ENCODE peak calls at places on chromosomes 5 and 9, in ten cellular contexts. One of them, this sample, is unnamed.

GRCh38 chr5:35956429-35956828 is 18.0 kb upstream of the CAPSL start:
- DNase-seq in kidney glomerular epithelial cell: no peak
- DNase-seq in CD8-positive, alpha-beta T cell: no peak
- DNase-seq in bronchial epithelial cell: peak
- DNase-seq in hepatocyte: no peak
- DNase-seq in activated CD8-positive, alpha-beta T cell treated with anti-CD3 and anti-CD28 coated beads for 36 hours: no peak
- DNase-seq in RWPE2: no peak
- DNase-seq in AG04449: no peak
- DNase-seq in fibroblast of the aortic adventitia: no peak
- DNase-seq in RPMI7951: peak
- DNase-seq in this sample: no peak

GRCh38 chr5:171272996-171273970 is 35.8 kb upstream of the TLX3 start:
- DNase-seq in kidney glomerular epithelial cell: peak
- DNase-seq in CD8-positive, alpha-beta T cell: no peak
- DNase-seq in bronchial epithelial cell: peak
- DNase-seq in hepatocyte: peak
- DNase-seq in activated CD8-positive, alpha-beta T cell treated with anti-CD3 and anti-CD28 coated beads for 36 hours: peak
- DNase-seq in RWPE2: no peak
- DNase-seq in AG04449: no peak
- DNase-seq in fibroblast of the aortic adventitia: peak
- DNase-seq in RPMI7951: peak
- DNase-seq in this sample: peak

GRCh38 chr9:119004618-119004990 is 364.6 kb downstream of the BRINP1 start:
- DNase-seq in kidney glomerular epithelial cell: peak
- DNase-seq in CD8-positive, alpha-beta T cell: no peak
- DNase-seq in bronchial epithelial cell: no peak
- DNase-seq in hepatocyte: peak
- DNase-seq in activated CD8-positive, alpha-beta T cell treated with anti-CD3 and anti-CD28 coated beads for 36 hours: no peak
- DNase-seq in RWPE2: peak
- DNase-seq in AG04449: peak
- DNase-seq in fibroblast of the aortic adventitia: peak
- DNase-seq in RPMI7951: peak
- DNase-seq in this sample: no peak

GRCh38 chr5:77641397-77641943 is 3.0 kb upstream of the OTP start:
- DNase-seq in kidney glomerular epithelial cell: no peak
- DNase-seq in CD8-positive, alpha-beta T cell: no peak
- DNase-seq in bronchial epithelial cell: no peak
- DNase-seq in hepatocyte: no peak
- DNase-seq in activated CD8-positive, alpha-beta T cell treated with anti-CD3 and anti-CD28 coated beads for 36 hours: no peak
- DNase-seq in RWPE2: no peak
- DNase-seq in AG04449: no peak
- DNase-seq in fibroblast of the aortic adventitia: no peak
- DNase-seq in RPMI7951: no peak
- DNase-seq in this sample: no peak

GRCh38 chr5:29077451-29077850 is 2039.1 kb upstream of the CDH9 start:
- DNase-seq in kidney glomerular epithelial cell: no peak
- DNase-seq in CD8-positive, alpha-beta T cell: no peak
- DNase-seq in bronchial epithelial cell: peak
- DNase-seq in hepatocyte: no peak
- DNase-seq in activated CD8-positive, alpha-beta T cell treated with anti-CD3 and anti-CD28 coated beads for 36 hours: no peak
- DNase-seq in RWPE2: no peak
- DNase-seq in AG04449: no peak
- DNase-seq in fibroblast of the aortic adventitia: no peak
- DNase-seq in RPMI7951: peak
- DNase-seq in this sample: no peak

GRCh38 chr5:166493627-166494026 is 1797.8 kb upstream of the WWC1 start:
- DNase-seq in kidney glomerular epithelial cell: peak
- DNase-seq in CD8-positive, alpha-beta T cell: no peak
- DNase-seq in bronchial epithelial cell: no peak
- DNase-seq in hepatocyte: peak
- DNase-seq in activated CD8-positive, alpha-beta T cell treated with anti-CD3 and anti-CD28 coated beads for 36 hours: no peak
- DNase-seq in RWPE2: no peak
- DNase-seq in AG04449: no peak
- DNase-seq in fibroblast of the aortic adventitia: no peak
- DNase-seq in RPMI7951: peak
- DNase-seq in this sample: no peak

GRCh38 chr9:131361202-131361833 is 32.6 kb upstream of the PRRC2B start:
- DNase-seq in kidney glomerular epithelial cell: peak
- DNase-seq in CD8-positive, alpha-beta T cell: peak
- DNase-seq in bronchial epithelial cell: peak
- DNase-seq in hepatocyte: peak
- DNase-seq in activated CD8-positive, alpha-beta T cell treated with anti-CD3 and anti-CD28 coated beads for 36 hours: peak
- DNase-seq in RWPE2: no peak
- DNase-seq in AG04449: no peak
- DNase-seq in fibroblast of the aortic adventitia: peak
- DNase-seq in RPMI7951: no peak
- DNase-seq in this sample: no peak

GRCh38 chr5:80569961-80570786 is at the start of gene ANKRD34B:
- DNase-seq in kidney glomerular epithelial cell: no peak
- DNase-seq in CD8-positive, alpha-beta T cell: no peak
- DNase-seq in bronchial epithelial cell: no peak
- DNase-seq in hepatocyte: peak
- DNase-seq in activated CD8-positive, alpha-beta T cell treated with anti-CD3 and anti-CD28 coated beads for 36 hours: peak
- DNase-seq in RWPE2: no peak
- DNase-seq in AG04449: no peak
- DNase-seq in fibroblast of the aortic adventitia: no peak
- DNase-seq in RPMI7951: no peak
- DNase-seq in this sample: peak

GRCh38 chr5:143880178-143880577 is 68.2 kb downstream of the HMHB1 start:
- DNase-seq in kidney glomerular epithelial cell: no peak
- DNase-seq in CD8-positive, alpha-beta T cell: no peak
- DNase-seq in bronchial epithelial cell: no peak
- DNase-seq in hepatocyte: no peak
- DNase-seq in activated CD8-positive, alpha-beta T cell treated with anti-CD3 and anti-CD28 coated beads for 36 hours: no peak
- DNase-seq in RWPE2: no peak
- DNase-seq in AG04449: no peak
- DNase-seq in fibroblast of the aortic adventitia: no peak
- DNase-seq in RPMI7951: no peak
- DNase-seq in this sample: no peak

GRCh38 chr9:34385561-34386230 is 9.0 kb upstream of the MYORG start:
- DNase-seq in kidney glomerular epithelial cell: no peak
- DNase-seq in CD8-positive, alpha-beta T cell: no peak
- DNase-seq in bronchial epithelial cell: no peak
- DNase-seq in hepatocyte: no peak
- DNase-seq in activated CD8-positive, alpha-beta T cell treated with anti-CD3 and anti-CD28 coated beads for 36 hours: no peak
- DNase-seq in RWPE2: no peak
- DNase-seq in AG04449: no peak
- DNase-seq in fibroblast of the aortic adventitia: no peak
- DNase-seq in RPMI7951: no peak
- DNase-seq in this sample: no peak

This sample was measured in SK-N-DZ.